ENCODE peak calls at places on chromosomes 16 and 17, in seven cellular contexts. J is HCT116, F is GM12878, E is endothelial cell of umbilical vein, H is heart left ventricle, W is uterus, Q is IMR-90. U is an unnamed sample. For H3K4me1, the result is how much of the 10 kb centered on the place peaks cover.

GRCh38 chr16:88619859-88620655 is 18.3 kb upstream of the IL17C start:
- DNase-seq in J (no peak), F (no peak), E (no peak), H (no peak), W (no peak), Q (peak), U (no peak)

GRCh38 chr17:78144736-78145641 is 1.2 kb upstream of the C17orf99 start:
- DNase-seq in J (no peak), F (no peak), E (no peak), H (no peak), W (no peak), Q (no peak), U (no peak)

GRCh38 chr17:77666881-77667395 is 291.6 kb upstream of the TNRC6C start:
- DNase-seq in J (no peak), F (no peak), E (no peak), H (no peak), W (no peak), Q (no peak), U (no peak)

GRCh38 chr17:47978324-47978723 is 7.4 kb downstream of the CDK5RAP3 start:
- DNase-seq in J (no peak), F (no peak), E (peak), H (peak), W (peak), Q (peak), U (peak)

GRCh38 chr17:42819939-42820535 is 4.0 kb downstream of the BECN1 start:
- DNase-seq in J (peak), F (no peak), E (peak), H (peak), W (no peak), Q (peak), U (no peak)

GRCh38 chr17:44345497-44346026 is 460 bp downstream of the GRN start:
- DNase-seq in J (peak), F (no peak), E (peak), H (no peak), W (peak), Q (peak), U (peak)

GRCh38 chr16:11449716-11450115 is 104.5 kb downstream of the RMI2 start:
- DNase-seq in J (no peak), F (no peak), E (no peak), H (no peak), W (no peak), Q (no peak), U (no peak)

GRCh38 chr17:35167666-35168065 is 20.0 kb downstream of the UNC45B start:
- DNase-seq in J (no peak), F (no peak), E (no peak), H (no peak), W (no peak), Q (peak), U (no peak)

GRCh38 chr17:68972119-68972704 is 17.0 kb upstream of the ABCA8 start:
- DNase-seq in J (peak), F (no peak), E (peak), H (no peak), W (no peak), Q (peak), U (peak)

GRCh38 chr17:350706-351435 is 1.7 kb downstream of the RPH3AL start:
- DNase-seq in J (no peak), F (no peak), E (peak), H (peak), W (peak), Q (no peak), U (peak)

GRCh38 chr16:85428168-85428898 is 184.8 kb upstream of the GSE1 start:
- DNase-seq in J (peak), F (no peak), E (peak), H (peak), W (peak), Q (no peak), U (no peak)

GRCh38 chr17:78883090-78883532 is 19.9 kb downstream of the CEP295NL start:
- DNase-seq in J (peak), F (no peak), E (no peak), H (peak), W (peak), Q (peak), U (peak)

DNA sequence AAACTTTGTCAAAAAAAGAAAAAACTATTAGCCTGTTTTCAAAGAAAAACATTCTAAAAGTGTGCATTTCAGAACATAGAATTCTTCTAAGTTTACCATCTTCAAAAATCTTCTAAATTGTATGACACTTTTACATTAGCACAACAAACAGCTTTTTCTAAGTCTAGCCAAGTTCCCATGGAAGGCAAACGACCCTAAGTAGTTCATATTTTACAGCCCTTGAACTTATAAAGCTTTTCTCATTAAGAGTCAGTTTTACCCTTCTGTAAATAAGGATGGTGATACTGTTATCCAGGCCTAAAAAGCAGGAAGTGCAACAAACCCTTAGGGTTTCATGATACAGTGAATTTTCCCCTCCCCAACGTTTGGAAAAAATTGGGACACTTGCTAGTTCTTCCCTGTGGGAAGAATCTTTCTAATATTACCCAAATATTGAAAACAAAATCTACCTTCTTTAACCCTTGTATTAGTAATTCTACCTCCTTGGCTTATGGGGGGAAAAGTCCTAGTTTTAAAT is 4.0 kb upstream of the ARL6IP1 start:
- DNase-seq in J (no peak), F (no peak), E (peak), H (no peak), W (no peak), Q (no peak), U (no peak)
- H3K4me1 ChIP-seq in J (under half), F (under half), E (under half), H (under half), W (under half), Q (under half), U (under half)

GRCh38 chr16:14564323-14564722 is 65.7 kb downstream of the PARN start:
- DNase-seq in J (no peak), F (no peak), E (peak), H (no peak), W (no peak), Q (no peak), U (no peak)

GRCh38 chr16:14562691-14563491 is 67.2 kb downstream of the PARN start:
- DNase-seq in J (no peak), F (no peak), E (no peak), H (peak), W (no peak), Q (peak), U (peak)

GRCh38 chr16:14565688-14566025 is 64.4 kb downstream of the PARN start:
- DNase-seq in J (no peak), F (no peak), E (no peak), H (no peak), W (no peak), Q (no peak), U (no peak)

GRCh38 chr16:14566599-14566998 is 63.5 kb downstream of the PARN start:
- DNase-seq in J (no peak), F (no peak), E (peak), H (no peak), W (no peak), Q (no peak), U (no peak)

DNA sequence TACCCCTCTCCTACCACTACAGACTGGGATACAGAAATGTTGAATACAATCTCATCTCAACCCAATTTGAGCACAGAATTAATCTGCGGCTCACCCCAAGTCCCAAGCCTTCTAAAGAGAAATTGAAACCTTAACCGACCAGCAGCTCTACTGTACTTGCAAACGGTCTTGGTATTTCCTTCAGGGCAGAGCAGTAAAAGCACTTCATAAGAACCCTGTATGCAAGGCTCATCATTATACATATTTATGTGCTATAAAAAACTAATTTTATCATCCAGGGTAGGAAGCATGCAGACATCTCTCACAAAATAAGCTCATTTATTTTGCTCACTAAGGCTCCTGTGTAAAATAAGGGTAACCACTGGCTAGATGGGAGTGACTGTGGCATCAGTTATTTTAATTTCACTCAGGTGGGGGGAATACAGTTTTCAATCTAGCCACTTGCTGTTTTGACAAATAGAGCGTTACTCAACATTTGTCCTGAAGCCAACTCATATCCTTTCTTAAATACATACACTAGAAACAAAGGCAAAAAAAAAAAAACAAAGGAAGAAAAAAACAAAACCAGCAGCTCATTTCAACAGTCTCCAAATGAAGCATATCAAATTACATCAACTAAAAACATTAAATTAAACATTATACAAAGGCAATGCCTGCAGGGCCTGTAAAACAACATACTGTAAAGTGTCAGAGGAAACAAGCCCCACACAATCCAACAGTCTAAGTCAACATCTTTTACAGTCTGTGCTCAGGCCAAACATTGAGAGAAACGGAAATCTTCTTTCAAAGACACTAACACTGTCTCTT is 65.0 kb downstream of the PARN start:
- DNase-seq in J (no peak), F (no peak), E (peak), H (no peak), W (no peak), Q (peak), U (no peak)
- H3K27ac ChIP-seq in J (no peak), F (no peak), E (peak), H (no peak), W (peak), Q (no peak), U (no peak)

DNA sequence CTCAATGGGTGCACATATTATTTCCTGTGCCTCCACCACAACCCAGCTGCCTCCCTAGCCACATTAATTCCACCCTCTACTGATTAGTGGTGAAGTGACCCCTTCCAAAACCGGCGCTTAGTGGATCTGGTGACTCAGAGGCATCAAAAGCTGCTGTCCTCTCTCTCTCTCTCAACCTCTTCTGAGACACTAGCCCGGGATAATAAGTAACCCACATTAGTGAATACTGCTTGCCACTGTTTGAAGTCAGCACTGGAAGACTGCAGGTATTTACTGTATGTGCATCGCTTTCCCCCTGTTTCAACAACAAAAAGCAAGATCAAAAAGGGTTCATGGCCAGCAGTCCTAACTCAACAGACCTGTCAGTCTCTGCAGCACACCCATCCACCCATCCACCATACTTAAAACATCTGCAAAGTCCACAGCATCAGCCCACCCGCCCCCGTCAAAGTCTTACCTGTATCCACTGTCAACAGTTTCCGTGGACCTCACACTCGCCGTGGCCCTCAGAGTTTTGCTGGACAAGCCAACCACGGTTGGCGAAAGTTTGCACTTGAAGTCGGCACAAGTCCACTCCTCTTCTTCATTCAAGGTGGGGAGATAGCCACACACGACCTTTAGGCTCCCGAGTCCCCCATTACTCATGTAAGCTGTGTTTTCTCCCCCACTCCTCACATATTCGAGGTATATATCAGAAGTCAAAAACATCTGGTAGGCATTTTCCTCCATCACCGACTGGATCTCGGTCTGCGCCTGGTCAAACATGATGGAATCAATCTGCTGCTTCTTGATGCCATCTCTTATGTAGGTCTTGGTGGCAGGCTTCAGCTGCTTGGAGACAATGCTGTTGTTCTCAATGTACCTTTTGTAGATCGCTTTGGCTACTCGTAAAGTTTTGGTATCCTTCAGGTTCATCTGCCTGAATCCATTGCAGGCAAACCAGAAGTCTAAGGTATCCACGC is 3.8 kb downstream of the AXIN2 start:
- DNase-seq in J (peak), F (no peak), E (no peak), H (no peak), W (no peak), Q (peak), U (no peak)
- TF ChIP-seq POLR2A in J (no peak), F (no peak), E (no peak), H (no peak), W (no peak), Q (no peak), U (no peak)

GRCh38 chr17:8117367-8117979 is 841 bp downstream of the ALOXE3 start:
- DNase-seq in J (no peak), F (no peak), E (no peak), H (no peak), W (no peak), Q (no peak), U (no peak)

GRCh38 chr17:8119575-8120519 is 1.5 kb upstream of the ALOXE3 start:
- DNase-seq in J (peak), F (peak), E (peak), H (peak), W (peak), Q (peak), U (peak)

GRCh38 chr17:8120520-8121443 is 2.5 kb upstream of the ALOXE3 start:
- DNase-seq in J (peak), F (peak), E (peak), H (peak), W (peak), Q (peak), U (peak)

GRCh38 chr17:8117980-8118768 is at the start of gene ALOXE3:
- DNase-seq in J (peak), F (no peak), E (peak), H (no peak), W (peak), Q (peak), U (peak)

DNA sequence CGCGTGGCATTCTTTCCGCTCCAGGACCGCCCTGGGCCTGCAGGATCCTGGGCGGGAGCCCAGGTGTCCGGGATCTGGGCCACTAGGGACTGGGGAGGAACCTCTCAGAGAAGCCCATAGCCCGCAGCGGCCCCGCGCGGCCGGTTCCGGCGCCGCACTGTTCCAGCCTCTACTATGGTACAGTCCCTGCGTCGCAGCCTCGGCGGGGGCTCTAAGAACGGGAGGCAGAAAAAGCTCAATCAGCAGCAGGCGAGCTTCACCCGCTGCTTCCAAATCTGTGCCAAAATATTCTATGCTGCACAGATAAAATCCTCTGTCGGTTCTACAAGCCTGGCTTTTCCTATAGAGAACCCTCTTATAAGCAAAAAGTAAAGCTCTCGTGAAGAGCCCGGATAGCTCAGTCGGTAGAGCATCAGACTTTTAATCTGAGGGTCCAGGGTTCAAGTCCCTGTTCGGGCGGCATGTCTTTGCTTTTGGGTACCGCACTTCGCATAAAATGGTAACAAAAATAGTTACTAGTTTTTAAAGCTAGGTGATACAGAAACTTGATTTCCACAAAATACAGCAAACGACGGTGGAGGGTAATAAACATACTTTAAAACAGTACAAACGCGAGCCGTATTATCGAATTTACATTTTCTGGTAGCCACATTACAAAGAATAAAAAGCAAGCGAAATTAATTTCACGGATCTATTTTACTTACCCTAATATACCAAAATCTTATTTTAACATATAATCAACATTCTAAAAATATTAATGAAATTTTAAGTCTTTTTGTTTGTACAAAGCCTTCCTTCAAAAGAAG is 658 bp upstream of the ALOXE3 start:
- DNase-seq in J (peak), F (peak), E (peak), H (peak), W (peak), Q (peak), U (peak)
- H3K4me1 ChIP-seq in J (under half), F (under half), E (under half), H (half or more), W (under half), Q (under half), U (under half)

GRCh38 chr17:45818708-45819107 is 26.0 kb upstream of the SPPL2C start:
- DNase-seq in J (no peak), F (no peak), E (no peak), H (no peak), W (no peak), Q (no peak), U (no peak)
- H3K27ac ChIP-seq in J (no peak), F (no peak), E (no peak), H (no peak), W (no peak), Q (no peak), U (no peak)

GRCh38 chr16:1929578-1930337 is 11.5 kb upstream of the HS3ST6 start:
- DNase-seq in J (no peak), F (no peak), E (peak), H (peak), W (peak), Q (peak), U (peak)
- TF ChIP-seq POLR2A in J (peak), F (peak), E (no peak), H (peak), W (no peak), Q (no peak), U (no peak)

DNA sequence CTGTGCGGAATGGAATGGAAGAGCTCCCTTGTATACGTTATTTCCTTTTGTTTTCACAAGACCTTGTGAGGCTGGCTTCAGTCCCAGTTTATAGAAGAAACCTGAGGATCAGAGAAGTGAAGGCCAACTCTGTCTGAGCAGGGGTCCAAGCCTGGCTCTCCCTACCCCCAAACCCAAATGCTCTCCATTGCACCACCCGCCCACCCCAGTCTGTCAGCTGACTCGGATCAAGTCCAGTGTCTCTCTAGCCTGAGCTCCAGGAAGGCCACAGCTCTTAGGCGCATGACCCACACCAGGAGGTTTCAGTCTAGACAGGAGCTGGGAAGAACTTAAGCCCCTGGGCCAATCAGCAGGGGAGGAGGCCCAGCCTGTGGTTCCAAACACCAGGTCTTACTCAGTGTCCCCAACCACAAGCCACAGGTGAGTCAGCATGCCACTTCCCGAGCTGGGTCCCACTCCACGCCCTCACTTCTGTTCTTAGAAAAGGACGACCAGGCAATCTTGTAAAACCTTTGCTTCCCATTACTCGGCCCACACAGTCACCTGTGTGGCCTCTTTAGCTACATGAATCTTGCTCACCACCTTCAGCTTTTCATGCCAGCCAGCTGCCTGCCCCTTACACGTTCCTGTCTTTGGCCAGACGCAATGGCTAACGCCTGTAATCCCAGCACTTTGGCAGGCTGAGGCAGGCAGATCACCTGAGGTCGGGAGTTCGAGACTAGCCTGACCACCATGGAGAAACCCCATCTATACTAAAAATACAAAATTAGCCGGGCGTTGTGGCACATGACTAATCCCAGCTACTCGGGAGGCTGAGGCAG is 27.8 kb downstream of the TK2 start:
- DNase-seq in J (peak), F (peak), E (peak), H (peak), W (no peak), Q (peak), U (no peak)
- H3K4me1 ChIP-seq in J (under half), F (half or more), E (half or more), H (half or more), W (under half), Q (under half), U (half or more)

DNA sequence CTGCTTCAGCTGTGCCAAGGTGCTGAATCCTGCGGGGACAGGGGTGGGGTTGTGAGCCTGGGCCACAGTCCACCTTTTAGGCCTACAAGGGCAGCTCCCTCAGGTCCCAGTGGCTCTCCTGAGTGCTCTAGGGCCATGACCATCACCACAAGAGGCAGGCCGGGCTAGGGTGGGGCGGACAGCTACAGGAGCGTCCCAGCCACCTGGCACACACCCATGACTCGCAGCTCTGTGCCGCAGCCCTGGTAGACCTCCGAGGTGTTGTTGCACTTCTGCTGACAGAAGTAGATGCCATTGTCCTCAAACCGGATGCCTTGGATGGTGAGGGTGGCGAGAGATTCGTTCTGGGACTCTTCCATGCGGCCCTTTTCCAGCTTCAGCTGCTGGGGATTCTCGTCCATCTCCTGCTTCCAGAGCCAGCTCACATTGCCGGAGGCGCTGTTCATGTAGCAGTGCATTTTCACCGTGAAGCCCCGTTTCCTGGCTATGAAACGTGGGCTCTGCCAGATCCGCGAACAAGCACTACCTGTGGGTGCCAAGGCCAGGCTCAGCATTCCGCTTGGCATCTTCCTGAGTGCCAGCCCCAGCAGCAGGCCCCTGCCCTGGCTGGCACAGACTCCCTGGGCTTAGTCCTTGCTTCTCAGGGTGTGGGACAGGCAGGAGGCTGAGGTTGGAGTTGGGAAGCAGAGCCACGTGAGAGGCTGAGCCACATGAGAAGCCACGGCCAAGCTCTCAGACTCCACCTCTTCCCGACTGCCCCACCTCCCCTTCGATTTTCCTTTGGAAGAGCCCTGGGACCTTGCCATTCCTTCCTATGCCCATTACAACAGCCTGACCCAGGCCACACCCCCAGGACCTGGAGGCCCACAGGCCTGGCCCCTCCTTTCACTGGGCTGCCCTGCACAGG is 2.0 kb downstream of the CD79B start:
- DNase-seq in J (no peak), F (no peak), E (no peak), H (no peak), W (peak), Q (no peak), U (no peak)
- H3K27ac ChIP-seq in J (no peak), F (peak), E (no peak), H (peak), W (peak), Q (no peak), U (no peak)